ENCODE peak calls at places on chromosomes 4 and X, in four cellular contexts. Z is GM23248, T is upper lobe of right lung, E is AG04450. P is an unnamed sample.

GRCh38 chr4:40546506-40546905 is 83.2 kb downstream of the RBM47 start:
- DNase-seq in E (no peak), T (no peak), Z (no peak), P (peak)

GRCh38 chrX:134792077-134792476 is 133.8 kb upstream of the PLAC1 start:
- DNase-seq in E (no peak), T (no peak), Z (no peak), P (no peak)

GRCh38 chr4:143251781-143252180 is 67.1 kb downstream of the USP38 start:
- DNase-seq in Z (peak), E (peak), T (no peak), P (peak)

GRCh38 chr4:84916233-84916632 is 50.3 kb downstream of the WDFY3 start:
- DNase-seq in T (no peak), Z (no peak), E (no peak), P (no peak)

GRCh38 chrX:20118065-20118824 is 1.5 kb upstream of the MAP7D2 start:
- DNase-seq in T (no peak), Z (no peak), E (no peak), P (no peak)

GRCh38 chr4:47615385-47615784 is 130.3 kb downstream of the ATP10D start:
- DNase-seq in T (no peak), Z (peak), E (no peak), P (no peak)

GRCh38 chr4:35087216-35087615 is 1157.1 kb downstream of the ARAP2 start:
- DNase-seq in Z (no peak), T (no peak), E (no peak), P (no peak)

GRCh38 chrX:129781134-129782014 is 1.6 kb downstream of the SASH3 start:
- DNase-seq in E (no peak), T (peak), Z (no peak), P (no peak)

GRCh38 chrX:38754102-38754790 is 47.0 kb upstream of the MID1IP1 start:
- DNase-seq in Z (peak), E (peak), T (no peak), P (no peak)

GRCh38 chr4:172986114-172986513 is 182.5 kb upstream of the GALNT7 start:
- DNase-seq in E (no peak), Z (no peak), T (no peak), P (no peak)

GRCh38 chrX:15751160-15751819 is 13.2 kb downstream of the CA5B start:
- DNase-seq in E (no peak), T (no peak), Z (peak), P (no peak)

GRCh38 chr4:1961563-1961962 is 47.2 kb downstream of the NELFA start:
- DNase-seq in E (no peak), T (no peak), Z (no peak), P (no peak)

GRCh38 chrX:15451913-15452312 is 41.2 kb downstream of the PIR start:
- DNase-seq in Z (no peak), E (no peak), T (no peak), P (no peak)

GRCh38 chr4:66853845-66854244 is 691.5 kb downstream of the CENPC start:
- DNase-seq in Z (no peak), T (no peak), E (no peak), P (no peak)

GRCh38 chr4:94548571-94548970 is 96.8 kb downstream of the PDLIM5 start:
- DNase-seq in Z (peak), T (no peak), E (no peak), P (peak)

GRCh38 chr4:185472063-185472542 is 570 bp upstream of the CCDC110 start:
- DNase-seq in E (no peak), Z (no peak), T (no peak), P (no peak)

GRCh38 chrX:39819921-39820849 is 277.6 kb downstream of the BCOR start:
- DNase-seq in Z (no peak), T (no peak), E (no peak), P (no peak)

GRCh38 chr4:88802138-88802537 is 104.5 kb upstream of the NAP1L5 start:
- DNase-seq in E (no peak), Z (no peak), T (no peak), P (no peak)

GRCh38 chr4:84529169-84529751 is 30.2 kb upstream of the NKX6-1 start:
- DNase-seq in E (no peak), Z (peak), T (no peak), P (no peak)

DNA sequence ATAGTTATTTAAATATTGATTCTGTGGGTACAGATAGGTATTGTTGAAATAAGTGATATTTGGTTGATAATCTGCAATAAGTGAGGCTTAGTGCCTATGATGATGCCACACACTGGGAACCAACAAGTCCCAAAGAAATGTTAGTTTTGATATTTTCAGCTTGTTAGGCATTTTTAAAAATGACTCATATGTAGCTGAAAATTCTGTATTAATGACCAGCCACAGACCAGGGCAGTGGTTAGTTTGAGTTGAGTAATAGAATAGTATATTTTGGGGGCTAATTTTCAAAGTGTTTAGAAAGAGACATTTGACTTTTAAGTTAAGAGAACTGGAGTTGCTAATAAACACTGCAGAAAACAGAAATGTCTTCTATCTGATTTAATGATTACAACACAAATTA is 9.4 kb downstream of the INTU start:
- DNase-seq in E (no peak), T (no peak), Z (peak), P (no peak)
- H3K4me3 ChIP-seq in E (no peak), T (no peak), Z (peak), P (no peak)

GRCh38 chr4:4408132-4408523 is 21.2 kb downstream of the NSG1 start:
- DNase-seq in E (no peak), T (no peak), Z (no peak), P (no peak)
- H3K4me3 ChIP-seq in E (no peak), T (no peak), Z (no peak), P (no peak)

DNA sequence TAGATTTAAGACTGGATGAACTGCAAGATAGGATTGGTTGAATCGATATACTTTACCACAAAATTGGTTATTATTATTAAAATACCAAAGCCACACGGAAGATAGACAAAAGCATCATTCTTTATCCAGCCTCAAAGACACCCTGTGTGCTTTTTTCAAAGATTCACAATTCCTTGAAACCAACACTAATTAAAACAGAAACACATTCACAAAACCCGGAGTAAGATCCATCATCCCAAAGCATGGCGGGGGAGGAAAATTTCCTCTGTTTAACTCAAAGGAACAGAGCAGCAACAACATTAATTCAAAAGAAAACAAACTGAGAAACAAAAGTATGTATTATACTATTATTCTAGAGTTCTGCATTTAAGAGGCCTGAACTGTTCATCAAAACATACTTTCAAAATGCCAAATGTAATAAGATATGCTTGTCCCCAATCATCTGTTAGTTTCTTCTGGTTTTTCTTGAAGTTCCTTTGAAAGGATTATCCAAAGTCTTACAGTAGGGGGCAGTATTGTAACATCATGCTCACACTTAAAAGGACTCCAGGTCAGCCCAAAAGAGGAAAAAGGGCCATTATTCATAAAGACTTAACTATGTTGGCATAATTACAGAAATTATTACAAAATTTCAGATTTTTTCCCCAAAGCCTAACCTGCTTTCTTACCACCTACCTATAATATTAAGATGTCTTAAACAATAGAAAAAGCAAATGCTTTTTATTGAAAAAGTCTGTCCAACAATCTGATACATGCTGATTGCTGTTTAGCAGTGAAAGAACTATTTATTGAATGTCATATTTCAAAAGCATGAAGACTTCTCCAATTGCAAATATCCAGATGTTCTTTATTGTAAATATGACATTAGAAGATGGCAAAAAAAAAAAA is 168.7 kb downstream of the SCFD2 start:
- DNase-seq in Z (peak), T (no peak), E (peak), P (peak)
- H3K4me3 ChIP-seq in Z (peak), T (no peak), E (peak), P (no peak)

DNA sequence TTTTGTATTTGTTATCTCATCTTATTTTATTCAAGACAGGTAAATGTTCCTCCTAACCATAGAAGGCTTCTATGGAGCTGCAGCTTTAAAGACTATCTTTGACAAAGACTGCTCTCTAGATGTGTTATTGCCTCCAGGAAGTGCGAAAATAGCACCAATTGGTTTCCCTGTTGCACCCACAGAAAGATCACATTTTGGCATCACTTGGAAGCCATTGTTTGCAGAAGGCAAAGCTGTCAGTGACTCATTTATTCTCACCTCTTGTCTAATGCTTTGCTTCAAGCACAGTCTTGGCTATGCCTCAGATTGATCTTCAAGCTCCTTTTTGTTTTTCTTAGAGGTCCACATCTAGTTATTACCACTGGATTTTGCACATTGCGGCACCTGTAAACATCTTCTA is 150.3 kb downstream of the PCDH7 start:
- DNase-seq in T (no peak), E (no peak), Z (no peak), P (no peak)
- H3K4me3 ChIP-seq in T (no peak), E (no peak), Z (no peak), P (no peak)

GRCh38 chrX:153865321-153865580 is 20.7 kb downstream of the L1CAM start:
- DNase-seq in E (no peak), Z (no peak), T (no peak), P (no peak)
- H3K4me3 ChIP-seq in E (no peak), Z (no peak), T (no peak), P (no peak)

GRCh38 chrX:154121207-154121606 is 22.8 kb upstream of the OPN1LW start:
- DNase-seq in T (no peak), E (no peak), Z (no peak), P (no peak)

GRCh38 chrX:154117566-154117965 is 20.0 kb upstream of the MECP2 start:
- DNase-seq in E (no peak), Z (no peak), T (no peak), P (no peak)

GRCh38 chrX:154123241-154124219 is 20.5 kb upstream of the OPN1LW start:
- DNase-seq in Z (no peak), T (peak), E (no peak), P (no peak)

GRCh38 chrX:154121961-154122360 is 22.1 kb upstream of the OPN1LW start:
- DNase-seq in Z (no peak), E (no peak), T (no peak), P (no peak)

DNA sequence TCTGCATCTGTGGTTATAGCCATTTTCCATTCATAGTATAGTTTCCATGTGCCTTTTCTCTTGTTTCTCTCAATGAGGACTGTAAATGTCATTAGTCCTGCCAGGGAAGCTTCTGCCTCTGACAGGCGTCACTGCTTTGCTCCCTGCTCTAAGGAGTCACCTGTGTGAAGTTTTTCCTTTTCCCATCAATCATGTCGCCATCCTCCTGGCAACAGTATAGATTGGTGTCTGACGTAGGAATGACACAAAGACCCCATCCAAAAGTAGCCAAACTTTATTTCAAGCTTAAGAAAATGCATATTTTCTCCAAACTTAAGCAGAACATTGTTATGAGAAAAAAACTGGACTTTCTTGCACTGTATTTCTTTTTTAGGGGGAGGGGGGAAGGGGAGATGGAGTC is 23.1 kb upstream of the MECP2 start:
- DNase-seq in T (no peak), Z (no peak), E (no peak), P (no peak)
- H3K4me3 ChIP-seq in T (no peak), Z (no peak), E (no peak), P (no peak)

DNA sequence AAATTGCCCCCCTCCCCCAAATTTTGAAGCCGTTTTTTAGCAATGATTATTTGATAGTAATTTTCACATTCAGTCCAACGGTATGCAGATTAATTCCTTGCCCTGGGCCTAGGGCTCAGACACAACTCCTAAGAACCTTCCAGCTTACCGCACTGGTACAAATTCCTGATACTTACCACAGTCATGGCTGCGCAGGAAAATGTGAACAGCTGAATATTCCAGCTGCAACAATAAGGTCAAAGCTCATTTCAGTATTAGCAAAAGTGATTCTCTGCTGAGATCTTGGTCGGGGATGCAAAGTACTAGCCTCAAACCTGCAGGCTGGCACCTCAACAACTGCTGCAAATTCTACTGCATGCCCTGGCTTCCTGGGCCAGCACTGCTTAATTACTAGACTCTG is 3.0 kb downstream of the ATP11C start:
- DNase-seq in T (no peak), E (no peak), Z (no peak), P (no peak)
- H3K4me3 ChIP-seq in T (no peak), E (peak), Z (no peak), P (peak)